ENCODE peak calls at places on chromosomes 11 and 22, in five cellular contexts. D, M, K, P and A are unnamed samples.

GRCh38 chr11:27423125-27423524 is 49.5 kb downstream of the LGR4 start:
- DNase-seq in M (peak), P (peak), D (peak), K (no peak), A (peak)

GRCh38 chr11:112150517-112150916 is 13.4 kb downstream of the IL18 start:
- DNase-seq in M (no peak), K (no peak), P (no peak), D (no peak), A (no peak)

GRCh38 chr11:105177658-105178057 is 38.1 kb upstream of the CARD18 start:
- DNase-seq in K (no peak), M (no peak), P (peak), D (peak), A (peak)

GRCh38 chr11:45369294-45369693 is 83.2 kb upstream of the SYT13 start:
- DNase-seq in D (no peak), K (no peak), M (no peak), P (no peak), A (no peak)

GRCh38 chr22:43205261-43205691 is 18.3 kb upstream of the TTLL12 start:
- DNase-seq in P (no peak), K (no peak), M (no peak), D (no peak), A (no peak)

GRCh38 chr11:68780829-68781228 is 29.5 kb upstream of the TESMIN start:
- DNase-seq in M (peak), K (peak), P (no peak), D (peak), A (no peak)

GRCh38 chr22:49604732-49605302 is 222.9 kb downstream of the BRD1 start:
- DNase-seq in M (no peak), P (no peak), K (no peak), D (no peak), A (no peak)

GRCh38 chr11:114262681-114263509 is 33.3 kb upstream of the NNMT start:
- DNase-seq in D (peak), P (peak), M (peak), K (no peak), A (peak)

GRCh38 chr22:29435236-29435635 is 3.1 kb upstream of the RFPL1 start:
- DNase-seq in P (peak), M (no peak), D (no peak), K (no peak), A (no peak)

GRCh38 chr11:10257478-10257877 is 36.5 kb downstream of the SBF2 start:
- DNase-seq in P (no peak), K (no peak), D (no peak), M (no peak), A (no peak)

GRCh38 chr11:6315811-6316425 is 4.4 kb downstream of the CAVIN3 start:
- DNase-seq in M (peak), P (peak), K (peak), D (peak), A (peak)

DNA sequence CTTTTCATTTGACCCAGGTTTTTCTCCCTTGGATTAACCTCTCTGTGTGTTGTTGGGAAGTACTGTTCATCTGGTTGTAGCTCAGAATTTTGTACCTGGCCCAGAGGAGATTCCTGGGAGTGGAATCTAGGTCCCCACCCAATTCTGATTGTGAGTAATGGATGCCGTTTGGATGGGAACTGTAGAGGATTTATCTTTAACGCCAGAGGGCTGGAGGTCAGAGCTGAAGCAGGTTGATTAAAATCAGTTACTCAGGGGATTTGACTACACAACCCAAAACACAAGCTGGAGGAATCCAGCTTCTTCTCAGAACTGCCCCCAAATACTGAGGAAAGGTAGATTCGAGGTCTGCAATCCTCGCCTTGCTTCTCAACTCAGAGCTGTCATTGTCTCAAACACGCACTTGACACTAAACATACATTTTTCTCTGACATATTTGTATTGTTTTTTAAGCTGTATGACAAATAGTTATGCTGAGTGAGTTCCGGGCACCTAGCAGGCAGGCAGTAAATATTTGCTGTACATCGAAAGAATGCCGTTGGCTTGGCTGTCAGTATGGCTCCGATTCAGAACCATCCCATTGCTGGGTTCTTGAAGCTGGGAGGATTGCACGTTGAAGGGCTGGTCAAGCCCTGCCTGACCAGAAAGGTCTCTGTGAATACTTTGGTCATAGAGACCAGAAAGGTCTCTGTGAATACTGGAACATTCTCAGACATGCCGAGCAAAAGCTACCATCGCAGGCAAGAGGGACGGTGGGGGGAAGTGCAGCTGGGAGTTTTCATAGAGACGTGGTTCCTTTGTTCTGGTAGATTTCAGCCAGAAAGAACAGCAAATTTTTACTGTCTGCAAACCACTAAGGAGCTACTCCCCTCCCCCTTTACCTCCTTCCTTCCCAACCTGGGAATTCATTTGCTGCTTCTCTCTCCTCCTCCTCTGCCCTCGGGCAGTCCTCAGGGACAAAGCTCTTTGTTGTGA is 202.0 kb upstream of the SORL1-AS1 start:
- DNase-seq in P (peak), D (peak), K (peak), M (no peak), A (peak)
- H3K4me3 ChIP-seq in P (peak), D (peak), K (no peak), M (peak), A (peak)

DNA sequence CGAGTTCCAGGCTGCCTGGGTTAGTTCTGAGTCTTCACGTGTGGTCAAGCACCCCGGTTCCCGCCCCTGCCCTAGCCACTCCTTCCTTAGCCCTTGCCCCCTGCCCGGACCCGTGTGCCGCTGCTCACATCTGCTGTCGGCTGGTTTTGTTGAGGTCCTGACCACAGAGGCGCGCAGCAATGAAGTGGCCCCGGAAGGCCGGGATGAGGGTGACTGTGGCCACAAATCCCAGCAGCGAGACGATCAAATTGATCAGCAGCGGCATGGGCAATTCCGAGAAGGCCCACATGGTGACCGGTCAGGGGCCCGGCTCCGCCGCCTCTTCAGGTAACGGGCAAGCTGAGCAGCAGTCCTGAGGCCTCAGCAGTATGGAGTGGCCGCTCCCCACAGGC is 290 bp downstream of the DPAGT1 start:
- DNase-seq in K (no peak), M (no peak), P (no peak), D (no peak), A (no peak)
- TF ChIP-seq CTCF in K (no peak), M (peak), P (no peak), D (no peak), A (no peak)

DNA sequence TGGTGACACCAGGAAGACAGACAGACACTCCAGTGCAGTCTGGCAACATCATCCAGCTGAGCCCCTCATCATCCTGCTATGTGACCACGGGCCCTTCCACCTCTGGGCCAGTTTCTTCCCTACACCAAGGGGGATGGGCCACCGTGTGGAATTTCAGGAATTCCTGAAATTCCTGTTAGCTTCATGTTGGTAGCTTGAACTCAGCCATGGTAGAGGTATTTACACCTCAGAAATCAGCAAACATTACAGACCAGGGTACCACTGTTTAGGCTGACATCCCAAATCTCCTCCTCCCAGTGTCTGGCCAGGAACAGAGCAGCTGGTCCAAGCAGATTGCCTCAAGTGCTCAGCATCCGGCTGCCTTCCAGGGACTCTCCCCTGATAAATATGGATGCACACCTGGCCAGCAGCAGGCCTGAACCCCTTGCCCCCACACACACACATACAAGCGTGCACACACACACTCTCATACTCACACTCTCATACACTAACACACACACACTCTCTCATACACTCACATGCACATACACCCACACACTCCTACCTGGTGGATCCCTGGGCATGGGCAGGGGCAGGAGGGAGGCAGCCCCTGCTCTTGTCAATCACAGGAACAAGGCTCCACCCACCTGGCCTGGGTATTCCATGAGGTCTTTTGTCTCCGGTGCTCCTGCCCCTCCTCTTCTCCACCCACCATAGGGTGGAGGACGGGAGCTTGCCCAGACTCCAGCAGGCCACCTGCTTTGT is 85.2 kb downstream of the BUD13 start:
- DNase-seq in P (no peak), K (no peak), M (peak), D (no peak), A (no peak)
- H3K4me3 ChIP-seq in P (no peak), K (no peak), M (no peak), D (no peak), A (no peak)

GRCh38 chr11:20336056-20336455 is 27.5 kb upstream of the HTATIP2 start:
- DNase-seq in D (no peak), M (no peak), K (no peak), P (no peak), A (no peak)

GRCh38 chr11:20342347-20343279 is 20.9 kb upstream of the HTATIP2 start:
- DNase-seq in P (no peak), D (no peak), M (peak), K (no peak), A (no peak)

GRCh38 chr11:20337526-20338154 is 25.9 kb upstream of the HTATIP2 start:
- DNase-seq in D (peak), K (no peak), M (peak), P (peak), A (peak)
- TF ChIP-seq CTCF in D (peak), K (no peak), M (peak), P (peak), A (peak)

GRCh38 chr11:126477526-126478275 is 122.2 kb downstream of the ST3GAL4 start:
- DNase-seq in P (no peak), D (no peak), K (no peak), M (no peak), A (no peak)

GRCh38 chr11:126476256-126476970 is 120.9 kb downstream of the ST3GAL4 start:
- DNase-seq in D (no peak), K (no peak), M (peak), P (no peak), A (no peak)

GRCh38 chr11:126475627-126475991 is 120.1 kb downstream of the ST3GAL4 start:
- DNase-seq in D (no peak), K (no peak), M (no peak), P (no peak), A (no peak)

GRCh38 chr11:126478466-126478865 is 123.0 kb downstream of the ST3GAL4 start:
- DNase-seq in P (no peak), K (no peak), M (no peak), D (no peak), A (no peak)

GRCh38 chr11:126476977-126477376 is 121.5 kb downstream of the ST3GAL4 start:
- DNase-seq in K (no peak), D (no peak), P (no peak), M (no peak), A (no peak)
- H3K4me3 ChIP-seq in K (no peak), D (no peak), P (no peak), M (no peak), A (no peak)